ENCODE peak calls at places on chromosomes 11 and 22, in ten cellular contexts. A, E, L, S, B, M, K, J, U and D are unnamed samples.

GRCh38 chr11:14075118-14075601 is 112.6 kb downstream of the SPON1 start:
- DNase-seq in A (no peak), E (no peak), L (no peak), S (no peak), B (no peak), M (peak), K (no peak), J (no peak), U (no peak), D (no peak)

GRCh38 chr11:57094206-57094940 is 87.4 kb upstream of the LRRC55 start:
- DNase-seq in A (peak), E (no peak), L (no peak), S (peak), B (peak), M (no peak), K (no peak), J (no peak), U (no peak), D (no peak)

GRCh38 chr11:46642627-46643335 is 25.4 kb downstream of the ATG13 start:
- DNase-seq in A (no peak), E (no peak), L (no peak), S (no peak), B (no peak), M (no peak), K (no peak), J (no peak), U (no peak), D (no peak)

GRCh38 chr11:19187101-19187500 is 14.7 kb downstream of the CSRP3 start:
- DNase-seq in A (no peak), E (no peak), L (no peak), S (peak), B (peak), M (no peak), K (no peak), J (no peak), U (no peak), D (no peak)

GRCh38 chr22:46414704-46415103 is 79.2 kb downstream of the TRMU start:
- DNase-seq in A (no peak), E (no peak), L (no peak), S (no peak), B (no peak), M (no peak), K (no peak), J (no peak), U (no peak), D (no peak)

GRCh38 chr11:117410861-117411725 is 83.4 kb downstream of the CEP164 start:
- DNase-seq in A (no peak), E (no peak), L (no peak), S (no peak), B (no peak), M (no peak), K (no peak), J (no peak), U (peak), D (no peak)

GRCh38 chr11:45413156-45413833 is 127.2 kb upstream of the SYT13 start:
- DNase-seq in A (no peak), E (no peak), L (no peak), S (no peak), B (no peak), M (no peak), K (no peak), J (no peak), U (no peak), D (no peak)

GRCh38 chr22:38139901-38140300 is 29.4 kb upstream of the BAIAP2L2 start:
- DNase-seq in A (no peak), E (no peak), L (no peak), S (no peak), B (no peak), M (no peak), K (no peak), J (no peak), U (no peak), D (no peak)

GRCh38 chr22:29387921-29388758 is at the start of gene AP1B1:
- DNase-seq in A (peak), E (peak), L (peak), S (peak), B (peak), M (peak), K (peak), J (peak), U (peak), D (peak)

GRCh38 chr11:27039873-27040272 is 742 bp upstream of the BBOX1 start:
- DNase-seq in A (no peak), E (no peak), L (no peak), S (no peak), B (peak), M (no peak), K (no peak), J (no peak), U (no peak), D (no peak)

GRCh38 chr11:4464216-4465159 is 15.4 kb downstream of the OR52K2 start:
- DNase-seq in A (peak), E (no peak), L (no peak), S (no peak), B (no peak), M (no peak), K (no peak), J (peak), U (no peak), D (no peak)

GRCh38 chr11:134045799-134046635 is 22.9 kb upstream of the JAM3 start:
- DNase-seq in A (no peak), E (no peak), L (no peak), S (no peak), B (no peak), M (no peak), K (no peak), J (no peak), U (peak), D (no peak)

GRCh38 chr11:96134622-96135021 is 208.4 kb downstream of the MAML2 start:
- DNase-seq in A (no peak), E (no peak), L (peak), S (peak), B (no peak), M (peak), K (no peak), J (no peak), U (no peak), D (no peak)

GRCh38 chr11:68655806-68656205 is 28.5 kb upstream of the GAL start:
- DNase-seq in A (no peak), E (no peak), L (no peak), S (no peak), B (no peak), M (no peak), K (no peak), J (no peak), U (no peak), D (no peak)

GRCh38 chr11:131696584-131697120 is 326.2 kb downstream of the NTM start:
- DNase-seq in A (no peak), E (no peak), L (no peak), S (no peak), B (no peak), M (no peak), K (no peak), J (no peak), U (no peak), D (no peak)

GRCh38 chr11:117822031-117822521 is 2.5 kb downstream of the FXYD2 start:
- DNase-seq in A (no peak), E (no peak), L (peak), S (peak), B (no peak), M (peak), K (no peak), J (no peak), U (no peak), D (no peak)

GRCh38 chr22:21450858-21451331 is 16.3 kb upstream of the TMEM191C start:
- DNase-seq in A (no peak), E (no peak), L (no peak), S (no peak), B (no peak), M (no peak), K (no peak), J (no peak), U (no peak), D (no peak)

GRCh38 chr11:95715777-95716241 is 73.8 kb downstream of the FAM76B start:
- DNase-seq in A (no peak), E (no peak), L (no peak), S (peak), B (no peak), M (no peak), K (peak), J (no peak), U (no peak), D (no peak)

GRCh38 chr11:10930961-10931760 is 73.3 kb upstream of the ZBED5 start:
- DNase-seq in A (peak), E (peak), L (no peak), S (peak), B (peak), M (peak), K (peak), J (no peak), U (peak), D (no peak)

GRCh38 chr22:23180301-23180892 is at the start of gene BCR:
- DNase-seq in A (peak), E (peak), L (peak), S (peak), B (no peak), M (peak), K (peak), J (peak), U (no peak), D (no peak)

GRCh38 chr11:67486481-67487195 is 3.8 kb downstream of the AIP start:
- DNase-seq in A (no peak), E (peak), L (no peak), S (no peak), B (no peak), M (peak), K (no peak), J (no peak), U (no peak), D (no peak)

GRCh38 chr11:102420547-102420946 is 32.0 kb downstream of the TMEM123 start:
- DNase-seq in A (no peak), E (no peak), L (no peak), S (no peak), B (no peak), M (no peak), K (no peak), J (no peak), U (no peak), D (no peak)